ENCODE peak calls at places on chromosomes 2 and 18, in four cellular contexts. K is body of pancreas, C is transverse colon, M is mesothelial cell of epicardium. L is an unnamed sample.

GRCh38 chr2:41127351-41127750 is 675.5 kb upstream of the SLC8A1 start:
- DNase-seq in K (no peak), C (no peak), M (no peak), L (no peak)

GRCh38 chr2:29115797-29116781 is 874 bp downstream of the CLIP4 start:
- DNase-seq in K (peak), C (peak), M (peak), L (peak)

GRCh38 chr2:72919414-72920316 is 2.3 kb downstream of the EMX1 start:
- DNase-seq in K (no peak), C (no peak), M (peak), L (peak)

GRCh38 chr2:129904532-129905446 is 74.7 kb upstream of the RAB6C start:
- DNase-seq in K (no peak), C (no peak), M (peak), L (no peak)

GRCh38 chr2:200466703-200467418 is 43.0 kb downstream of the KCTD18 start:
- DNase-seq in K (no peak), C (no peak), M (no peak), L (no peak)

GRCh38 chr18:47566809-47567208 is 315.3 kb upstream of the SKOR2 start:
- DNase-seq in K (no peak), C (no peak), M (no peak), L (no peak)

GRCh38 chr2:209933499-209934458 is 68.7 kb upstream of the RPE start:
- DNase-seq in K (peak), C (no peak), M (no peak), L (no peak)

GRCh38 chr2:85737961-85738360 is 15.8 kb upstream of the ATOH8 start:
- DNase-seq in K (no peak), C (no peak), M (no peak), L (no peak)

GRCh38 chr2:149860276-149860921 is 272.8 kb upstream of the MMADHC start:
- DNase-seq in K (peak), C (no peak), M (no peak), L (no peak)

GRCh38 chr2:159713691-159714585 is 1.6 kb downstream of the MARCHF7 start:
- DNase-seq in K (no peak), C (no peak), M (no peak), L (no peak)

GRCh38 chr2:141570474-141571131 is 560.2 kb downstream of the LRP1B start:
- DNase-seq in K (no peak), C (no peak), M (no peak), L (peak)

GRCh38 chr2:233807215-233807865 is 29.2 kb downstream of the MROH2A start:
- DNase-seq in K (no peak), C (no peak), M (peak), L (no peak)

GRCh38 chr18:48003426-48004349 is 73.2 kb upstream of the SMAD2 start:
- DNase-seq in K (peak), C (peak), M (no peak), L (no peak)

GRCh38 chr18:27967938-27968803 is 208.8 kb downstream of the CDH2 start:
- DNase-seq in K (no peak), C (no peak), M (no peak), L (no peak)

GRCh38 chr18:26301681-26302080 is 75.4 kb downstream of the TAF4B start:
- DNase-seq in K (no peak), C (no peak), M (no peak), L (no peak)

GRCh38 chr2:74204436-74204835 is 6.0 kb downstream of the MTHFD2 start:
- DNase-seq in K (no peak), C (no peak), M (no peak), L (no peak)

GRCh38 chr2:179936654-179937053 is 70.4 kb downstream of the CWC22 start:
- DNase-seq in K (peak), C (peak), M (no peak), L (peak)

GRCh38 chr2:223114917-223115316 is 62.9 kb downstream of the KCNE4 start:
- DNase-seq in K (no peak), C (no peak), M (no peak), L (no peak)

GRCh38 chr2:67840460-67841068 is 222.2 kb downstream of the C1D start:
- DNase-seq in K (peak), C (peak), M (peak), L (peak)

GRCh38 chr2:120747706-120748105 is 12.0 kb downstream of the GLI2 start:
- DNase-seq in K (no peak), C (no peak), M (no peak), L (no peak)

GRCh38 chr2:120746179-120746549 is 10.5 kb downstream of the GLI2 start:
- DNase-seq in K (no peak), C (no peak), M (no peak), L (no peak)

GRCh38 chr2:120747281-120747680 is 11.6 kb downstream of the GLI2 start:
- DNase-seq in K (no peak), C (no peak), M (no peak), L (no peak)

GRCh38 chr2:120743657-120744056 is 8.0 kb downstream of the GLI2 start:
- DNase-seq in K (no peak), C (no peak), M (no peak), L (no peak)

DNA sequence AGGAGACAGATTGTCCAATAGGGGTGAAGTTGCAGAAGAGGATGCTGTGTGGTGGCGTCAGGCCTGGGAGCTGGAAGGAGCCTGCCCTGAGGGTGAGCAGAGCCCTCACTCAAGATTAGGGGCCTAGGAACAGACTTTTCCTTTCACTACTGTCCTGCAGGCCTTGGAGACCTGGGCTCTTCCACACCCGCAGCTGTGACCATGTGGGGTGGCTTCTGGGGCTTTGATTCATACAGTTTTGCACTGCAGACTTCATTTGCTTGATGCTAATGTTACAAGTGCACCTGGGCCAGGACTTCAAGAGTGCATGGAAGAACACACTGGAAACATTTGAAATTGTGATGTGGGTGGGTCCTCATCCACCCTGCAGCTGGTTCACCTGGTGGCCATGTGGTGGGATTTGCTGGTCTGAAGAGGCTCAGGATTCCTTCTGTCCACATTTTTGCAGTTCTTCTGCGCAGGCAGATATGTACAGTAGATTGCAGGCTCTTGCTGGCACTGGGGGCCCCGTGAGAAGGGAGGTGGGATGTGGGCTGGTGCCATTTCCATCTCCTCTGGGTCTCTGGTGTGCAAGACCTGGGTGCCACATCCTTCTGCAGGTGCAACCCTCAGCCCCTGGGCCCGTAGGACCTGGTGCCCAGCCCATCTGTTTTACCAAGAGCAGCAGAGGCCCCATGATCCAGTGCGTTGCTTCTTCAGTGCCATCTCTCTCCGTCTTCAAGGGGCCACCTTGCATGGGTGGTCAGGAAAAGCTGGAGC is 9.9 kb downstream of the GLI2 start:
- DNase-seq in K (no peak), C (no peak), M (no peak), L (no peak)
- TF ChIP-seq CTCF in K (no peak), C (no peak), M (no peak), L (no peak)

DNA sequence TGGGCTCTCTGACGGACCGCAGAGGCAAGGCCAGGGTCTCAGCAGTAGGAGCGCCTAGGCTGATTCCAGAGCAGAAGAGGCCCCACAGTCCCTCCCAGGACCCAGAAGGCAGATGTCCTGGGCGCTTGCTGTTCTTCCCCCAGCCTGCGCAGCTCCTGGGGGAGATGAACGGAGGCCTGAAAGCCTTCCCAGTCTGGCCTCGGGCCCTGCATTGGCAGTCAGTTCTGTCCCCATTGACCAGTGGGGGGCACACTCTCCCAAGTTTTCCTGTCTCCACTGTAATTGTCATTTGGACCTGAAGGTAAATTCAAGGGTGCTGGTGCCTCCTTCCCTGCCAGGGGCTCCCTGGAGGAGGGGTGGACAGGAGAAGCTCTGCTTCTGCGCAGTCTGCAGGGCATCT is 345.7 kb downstream of the CYP26B1 start:
- DNase-seq in K (peak), C (peak), M (peak), L (peak)
- TF ChIP-seq CTCF in K (no peak), C (peak), M (no peak), L (peak)

DNA sequence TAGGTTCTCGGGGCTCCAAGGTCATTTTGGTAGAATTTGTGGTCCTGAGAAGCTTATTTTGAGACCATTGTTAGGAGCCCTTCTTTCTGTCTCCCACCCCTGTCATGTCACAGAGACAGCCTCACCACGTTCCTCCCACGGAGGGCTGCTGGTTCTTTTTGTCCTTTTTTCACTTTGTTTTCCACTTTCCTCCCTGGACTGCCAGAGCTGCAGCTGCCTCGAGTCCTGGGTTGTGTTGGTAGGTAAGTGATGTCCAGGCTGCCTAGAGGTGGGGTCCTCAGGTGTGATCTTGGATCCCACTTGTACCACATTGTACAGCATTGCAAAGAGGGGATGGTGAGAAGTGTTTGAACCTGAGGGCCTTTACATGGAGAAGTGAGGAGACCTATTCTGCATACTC is 130.2 kb upstream of the EML6 start:
- DNase-seq in K (no peak), C (no peak), M (no peak), L (no peak)
- TF ChIP-seq CTCF in K (no peak), C (no peak), M (no peak), L (no peak)

GRCh38 chr18:9389706-9390105 is 55.1 kb downstream of the TWSG1 start:
- DNase-seq in K (no peak), C (no peak), M (no peak), L (no peak)

GRCh38 chr18:9386872-9387271 is 52.3 kb downstream of the TWSG1 start:
- DNase-seq in K (no peak), C (no peak), M (no peak), L (no peak)

GRCh38 chr18:9387891-9388290 is 53.3 kb downstream of the TWSG1 start:
- DNase-seq in K (no peak), C (no peak), M (no peak), L (no peak)

DNA sequence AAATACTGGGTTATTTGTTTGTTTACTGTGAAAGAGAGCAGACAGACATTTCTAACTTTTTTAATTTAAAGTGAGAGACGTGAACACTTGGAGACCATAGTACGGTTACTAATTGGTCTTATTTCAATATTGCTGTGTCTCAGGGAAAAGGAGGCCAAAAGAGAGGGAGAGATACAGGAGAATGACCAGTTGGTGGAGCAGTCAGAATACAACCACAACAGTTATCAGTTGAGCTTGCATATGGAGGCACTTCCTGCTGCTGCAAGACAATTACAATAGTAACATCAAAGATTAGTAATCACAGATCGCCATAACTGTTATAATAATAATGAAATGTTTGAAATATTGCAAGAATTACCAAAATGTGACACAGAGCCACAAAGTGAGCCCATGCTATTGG is 58.2 kb downstream of the TWSG1 start:
- DNase-seq in K (no peak), C (no peak), M (no peak), L (no peak)
- TF ChIP-seq CTCF in K (no peak), C (no peak), M (no peak), L (no peak)

GRCh38 chr2:105385703-105386540 is 12.9 kb downstream of the FHL2 start:
- DNase-seq in K (no peak), C (peak), M (no peak), L (no peak)

GRCh38 chr2:105382177-105382576 is 16.7 kb downstream of the FHL2 start:
- DNase-seq in K (no peak), C (peak), M (no peak), L (no peak)

GRCh38 chr2:105384861-105385260 is 14.0 kb downstream of the FHL2 start:
- DNase-seq in K (no peak), C (no peak), M (no peak), L (no peak)

GRCh38 chr2:105383456-105383855 is 15.4 kb downstream of the FHL2 start:
- DNase-seq in K (no peak), C (no peak), M (no peak), L (no peak)

DNA sequence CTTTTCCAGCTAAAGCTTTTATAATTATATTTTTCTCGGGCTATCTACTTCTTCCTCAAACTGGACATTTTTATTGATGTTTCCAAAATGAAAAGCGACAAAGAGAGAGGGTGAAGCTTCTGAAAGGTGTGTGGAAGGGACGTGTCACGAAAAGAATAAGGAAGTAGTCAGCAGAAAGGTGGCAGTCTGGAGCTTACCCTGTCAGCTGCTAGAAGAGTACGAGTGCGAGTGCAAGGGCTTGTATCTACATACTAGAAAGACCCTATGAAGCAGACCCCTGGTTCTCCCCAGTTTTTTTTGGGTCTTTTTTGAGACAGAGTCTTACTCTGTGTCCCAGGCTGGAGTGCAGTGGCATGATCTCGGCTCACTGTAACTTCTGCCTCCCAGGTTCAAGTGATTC is 14.6 kb downstream of the FHL2 start:
- DNase-seq in K (no peak), C (no peak), M (no peak), L (no peak)
- TF ChIP-seq CTCF in K (no peak), C (no peak), M (no peak), L (no peak)

L was measured in nephron progenitor cell.